ENCODE peak calls at places on chromosomes 6 and 20, in seven cellular contexts. J, X, M, B, S, G and V are unnamed samples.

GRCh38 chr6:13677878-13678254 is 33.8 kb downstream of the RANBP9 start:
- DNase-seq in J (peak), X (no peak), M (peak), B (no peak), S (no peak), G (no peak), V (no peak)

GRCh38 chr20:50385733-50386640 is 124.2 kb upstream of the PTPN1 start:
- DNase-seq in J (no peak), X (peak), M (no peak), B (no peak), S (no peak), G (no peak), V (no peak)

GRCh38 chr20:1633535-1633934 is 13.7 kb upstream of the SIRPB1 start:
- DNase-seq in J (peak), X (no peak), M (peak), B (no peak), S (no peak), G (no peak), V (no peak)

GRCh38 chr6:33392168-33392947 is 735 bp downstream of the KIFC1 start:
- DNase-seq in J (peak), X (no peak), M (no peak), B (no peak), S (no peak), G (no peak), V (no peak)

GRCh38 chr6:44039839-44040350 is 87.4 kb downstream of the MRPL14 start:
- DNase-seq in J (no peak), X (no peak), M (no peak), B (peak), S (no peak), G (no peak), V (no peak)

GRCh38 chr6:106163966-106164877 is 78.1 kb downstream of the PRDM1 start:
- DNase-seq in J (peak), X (no peak), M (no peak), B (no peak), S (peak), G (no peak), V (peak)

GRCh38 chr6:16316741-16317251 is 78.4 kb downstream of the GMPR start:
- DNase-seq in J (peak), X (no peak), M (peak), B (peak), S (peak), G (peak), V (no peak)

GRCh38 chr20:31710423-31711250 is 12.0 kb downstream of the BCL2L1 start:
- DNase-seq in J (no peak), X (no peak), M (no peak), B (no peak), S (no peak), G (no peak), V (no peak)

GRCh38 chr6:26520840-26521484 is 17.2 kb upstream of the HMGN4 start:
- DNase-seq in J (peak), X (peak), M (peak), B (peak), S (peak), G (peak), V (peak)

GRCh38 chr6:15608406-15608805 is 54.4 kb downstream of the DTNBP1 start:
- DNase-seq in J (peak), X (no peak), M (no peak), B (no peak), S (no peak), G (no peak), V (no peak)

GRCh38 chr6:122754191-122754731 is 25.3 kb upstream of the FABP7 start:
- DNase-seq in J (no peak), X (no peak), M (no peak), B (no peak), S (no peak), G (no peak), V (no peak)

GRCh38 chr20:10842116-10842515 is 168.3 kb upstream of the JAG1 start:
- DNase-seq in J (no peak), X (no peak), M (no peak), B (no peak), S (no peak), G (no peak), V (no peak)

GRCh38 chr6:126176266-126176665 is 163.6 kb upstream of the CENPW start:
- DNase-seq in J (peak), X (no peak), M (peak), B (no peak), S (no peak), G (no peak), V (no peak)

GRCh38 chr6:157953580-157954091 is 28.0 kb upstream of the SYNJ2 start:
- DNase-seq in J (peak), X (no peak), M (peak), B (no peak), S (no peak), G (no peak), V (no peak)
- H3K4me3 ChIP-seq in J (no peak), X (no peak), M (peak), B (peak), S (peak), G (no peak), V (no peak)

GRCh38 chr20:8788831-8789230 is 280.1 kb upstream of the PLCB4 start:
- DNase-seq in J (no peak), X (no peak), M (no peak), B (no peak), S (no peak), G (no peak), V (no peak)

GRCh38 chr20:8787090-8787489 is 281.8 kb upstream of the PLCB4 start:
- DNase-seq in J (no peak), X (no peak), M (no peak), B (no peak), S (no peak), G (no peak), V (no peak)

GRCh38 chr20:8782804-8783203 is 286.1 kb upstream of the PLCB4 start:
- DNase-seq in J (peak), X (no peak), M (no peak), B (no peak), S (no peak), G (no peak), V (no peak)

GRCh38 chr20:8788275-8788674 is 280.6 kb upstream of the PLCB4 start:
- DNase-seq in J (no peak), X (no peak), M (no peak), B (no peak), S (no peak), G (no peak), V (no peak)

GRCh38 chr20:8786383-8786782 is 282.5 kb upstream of the PLCB4 start:
- DNase-seq in J (no peak), X (no peak), M (no peak), B (no peak), S (no peak), G (no peak), V (no peak)
- H3K4me3 ChIP-seq in J (no peak), X (no peak), M (no peak), B (no peak), S (no peak), G (no peak), V (no peak)

DNA sequence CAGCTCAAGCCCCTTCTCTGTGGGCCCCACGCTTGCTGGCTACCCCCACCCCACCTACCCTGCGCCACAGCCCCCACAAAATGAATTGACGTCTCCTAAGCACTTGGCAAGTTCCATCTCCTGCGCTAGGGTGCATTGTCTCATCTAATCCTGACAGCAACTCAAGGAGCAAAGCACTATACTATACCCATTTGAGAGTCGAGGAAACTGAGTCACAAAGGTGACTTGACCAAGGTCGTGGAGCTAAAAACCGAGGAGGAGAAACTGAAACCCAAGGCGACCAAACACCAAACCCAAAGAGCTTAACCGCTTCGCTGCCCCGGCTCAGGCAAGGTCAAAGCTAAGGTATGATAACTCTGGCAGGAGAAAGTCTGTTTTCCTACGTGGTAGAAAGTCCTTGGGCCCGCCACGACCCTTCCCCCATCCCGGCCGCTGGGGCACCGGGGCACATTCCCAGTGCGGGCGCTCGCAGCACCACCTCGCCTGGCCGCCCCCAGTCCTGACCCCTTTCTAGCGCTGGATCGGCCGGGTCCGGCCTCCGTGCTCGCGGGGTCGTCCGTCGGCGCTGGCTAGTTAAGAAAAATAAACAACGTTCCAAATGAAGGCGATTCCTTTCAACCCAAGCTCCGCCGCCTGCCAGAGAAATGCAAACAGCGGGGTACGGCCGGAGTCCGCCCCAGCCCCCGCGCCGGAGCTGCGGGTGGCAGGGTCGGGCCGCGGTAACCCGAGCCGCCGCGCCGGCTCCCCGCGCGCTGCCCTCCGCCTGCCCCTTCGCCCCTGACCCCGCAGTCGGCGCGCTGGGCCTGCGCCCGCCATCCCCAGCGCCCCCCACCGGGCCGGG is 37.3 kb downstream of the NCR2 start:
- DNase-seq in J (peak), X (no peak), M (peak), B (no peak), S (no peak), G (no peak), V (no peak)
- H3K4me3 ChIP-seq in J (no peak), X (peak), M (peak), B (peak), S (peak), G (no peak), V (no peak)

DNA sequence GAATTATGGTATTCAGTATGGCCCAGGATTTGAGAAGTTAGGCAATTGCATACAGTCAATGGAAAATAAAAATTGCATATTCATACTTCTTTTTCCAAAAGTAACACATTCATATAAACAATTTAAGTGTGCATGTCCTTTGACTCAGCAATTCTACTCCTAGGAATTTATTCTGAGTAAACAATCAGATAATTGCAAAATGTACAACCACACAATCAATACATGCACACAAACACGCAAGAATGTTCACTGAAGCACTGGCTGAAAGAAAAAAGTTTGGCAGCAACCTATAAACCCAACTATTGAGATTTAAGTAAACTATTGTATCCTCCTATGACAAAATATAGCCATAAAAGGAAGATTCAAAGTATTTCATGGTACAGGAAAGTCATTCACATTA is 1.6 kb downstream of the CYP39A1 start:
- DNase-seq in J (no peak), X (no peak), M (no peak), B (no peak), S (no peak), G (no peak), V (no peak)
- H3K4me3 ChIP-seq in J (no peak), X (no peak), M (no peak), B (no peak), S (no peak), G (no peak), V (no peak)

GRCh38 chr6:158475344-158476302 is 84.3 kb upstream of the TMEM181 start:
- DNase-seq in J (peak), X (no peak), M (no peak), B (no peak), S (peak), G (no peak), V (peak)
- H3K4me3 ChIP-seq in J (no peak), X (no peak), M (no peak), B (no peak), S (no peak), G (no peak), V (peak)

GRCh38 chr20:54156981-54157835 is 16.6 kb downstream of the CYP24A1 start:
- DNase-seq in J (no peak), X (no peak), M (no peak), B (no peak), S (no peak), G (no peak), V (no peak)
- H3K4me3 ChIP-seq in J (no peak), X (no peak), M (no peak), B (no peak), S (no peak), G (no peak), V (no peak)

GRCh38 chr20:18394363-18394762 is 72.5 kb downstream of the DZANK1 start:
- DNase-seq in J (no peak), X (no peak), M (no peak), B (no peak), S (no peak), G (no peak), V (no peak)
- H3K4me3 ChIP-seq in J (no peak), X (no peak), M (no peak), B (no peak), S (no peak), G (no peak), V (no peak)

GRCh38 chr6:148509789-148510581 is 167.3 kb downstream of the SASH1 start:
- DNase-seq in J (peak), X (no peak), M (no peak), B (peak), S (peak), G (no peak), V (no peak)
- H3K4me3 ChIP-seq in J (peak), X (no peak), M (no peak), B (peak), S (peak), G (no peak), V (no peak)

DNA sequence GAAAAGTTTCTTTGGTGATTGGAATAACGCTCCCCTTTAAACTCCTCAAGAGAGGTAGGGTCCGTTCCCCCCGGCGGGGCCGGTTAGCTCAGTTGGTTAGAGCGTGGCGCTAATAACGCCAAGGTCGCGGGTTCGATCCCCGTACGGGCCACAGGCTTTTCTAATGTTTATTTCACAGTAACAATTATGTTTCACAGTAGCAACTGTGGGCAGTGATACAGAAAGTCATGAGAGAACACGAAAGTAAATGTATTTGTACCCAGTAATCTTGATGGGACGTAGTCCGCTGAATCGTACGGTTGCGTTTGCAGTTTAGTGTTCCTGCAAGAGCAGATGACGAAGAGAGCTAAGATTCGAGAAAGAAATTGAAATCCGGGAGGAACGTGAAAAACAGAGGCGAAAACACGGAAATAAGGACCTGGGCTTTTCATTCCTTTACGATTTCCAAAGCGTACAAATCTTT is 505.5 kb downstream of the PRIM2 start:
- DNase-seq in J (peak), X (no peak), M (no peak), B (no peak), S (no peak), G (no peak), V (no peak)
- H3K4me3 ChIP-seq in J (no peak), X (no peak), M (no peak), B (no peak), S (peak), G (no peak), V (no peak)